ENCODE peak calls at places on chromosomes 5 and 9, in five cellular contexts. J is IMR-90, K is H1, S is HCT116, G is K562. H is an unnamed sample.
A peak's percentile ranks its signal among the peaks of the same experiment; 100 is the strongest.

GRCh38 chr5:59807806-59808205 is 85.7 kb downstream of the PDE4D start:
- DNase-seq in J (no peak), K (no peak), S (no peak), G (no peak), H (no peak)

GRCh38 chr9:112166176-112167140 is 8.6 kb downstream of the SUSD1 start:
- DNase-seq in J (peak; percentile 14), K (no peak), S (no peak), G (no peak), H (no peak)

GRCh38 chr9:125570246-125570645 is 136.8 kb downstream of the MAPKAP1 start:
- DNase-seq in J (no peak), K (no peak), S (no peak), G (no peak), H (no peak)

GRCh38 chr5:67010684-67011409 is 185.8 kb downstream of the CD180 start:
- DNase-seq in J (peak; percentile 94), K (no peak), S (no peak), G (no peak), H (peak; percentile 96)

GRCh38 chr9:76369583-76369982 is 24.6 kb downstream of the RFK start:
- DNase-seq in J (peak; percentile 50), K (no peak), S (no peak), G (no peak), H (peak; percentile 69)

GRCh38 chr5:166166071-166166470 is 2125.4 kb upstream of the WWC1 start:
- DNase-seq in J (no peak), K (no peak), S (no peak), G (no peak), H (no peak)

GRCh38 chr9:81132796-81133195 is 556.6 kb downstream of the TLE1 start:
- DNase-seq in J (peak; percentile 32), K (no peak), S (no peak), G (no peak), H (no peak)

GRCh38 chr5:174223355-174223754 is 177.8 kb downstream of the NSG2 start:
- DNase-seq in J (no peak), K (no peak), S (no peak), G (no peak), H (no peak)

GRCh38 chr5:134136771-134137170 is 22.3 kb downstream of the TCF7 start:
- DNase-seq in J (no peak), K (no peak), S (no peak), G (no peak), H (no peak)

GRCh38 chr9:79408200-79408599 is 163.6 kb upstream of the TLE4 start:
- DNase-seq in J (peak; percentile 8), K (no peak), S (no peak), G (no peak), H (no peak)

GRCh38 chr5:143521891-143522290 is 118.4 kb upstream of the NR3C1 start:
- DNase-seq in J (no peak), K (no peak), S (no peak), G (no peak), H (no peak)

GRCh38 chr9:104780796-104781395 is 17.0 kb downstream of the NIPSNAP3B start:
- DNase-seq in J (peak; percentile 32), K (no peak), S (peak; percentile 16), G (no peak), H (peak; percentile 29)

GRCh38 chr5:133947431-133947841 is 21.0 kb downstream of the C5orf15 start:
- DNase-seq in J (peak; percentile 73), K (no peak), S (no peak), G (no peak), H (peak; percentile 38)

GRCh38 chr5:72611111-72611724 is 104.0 kb upstream of the ZNF366 start:
- DNase-seq in J (peak; percentile 74), K (peak; percentile 39), S (peak; percentile 48), G (peak; percentile 58), H (peak; percentile 85)

GRCh38 chr9:111195779-111196178 is 134.2 kb downstream of the OR2K2 start:
- DNase-seq in J (no peak), K (no peak), S (no peak), G (no peak), H (no peak)

GRCh38 chr5:10756539-10756938 is 4.5 kb downstream of the DAP start:
- DNase-seq in J (peak; percentile 53), K (no peak), S (no peak), G (no peak), H (no peak)

GRCh38 chr9:108272350-108272899 is 583.4 kb downstream of the ACTL7B start:
- DNase-seq in J (peak; percentile 39), K (no peak), S (peak; percentile 38), G (peak; percentile 47), H (peak; percentile 29)

GRCh38 chr5:167947312-167947711 is 344.1 kb upstream of the WWC1 start:
- DNase-seq in J (peak; percentile 25), K (no peak), S (no peak), G (no peak), H (no peak)

GRCh38 chr5:150670275-150670960 is 9.4 kb downstream of the MYOZ3 start:
- DNase-seq in J (no peak), K (no peak), S (no peak), G (no peak), H (no peak)
- H3K9ac ChIP-seq in J (no peak overlapping the region), K (no peak overlapping the region), S (no peak overlapping the region), G (peak overlapping the region; percentile 61), H (no peak overlapping the region)

GRCh38 chr9:35105126-35105525 is 2.2 kb upstream of the STOML2 start:
- DNase-seq in J (no peak), K (no peak), S (no peak), G (no peak), H (no peak)

GRCh38 chr9:35103660-35104191 is 795 bp upstream of the STOML2 start:
- DNase-seq in J (no peak), K (no peak), S (no peak), G (no peak), H (no peak)

GRCh38 chr9:35102465-35102768 is 514 bp downstream of the STOML2 start:
- DNase-seq in J (peak; percentile 20), K (no peak), S (no peak), G (no peak), H (no peak)

GRCh38 chr9:35104586-35104985 is 1.7 kb upstream of the STOML2 start:
- DNase-seq in J (no peak), K (no peak), S (no peak), G (no peak), H (no peak)

GRCh38 chr9:35102769-35103659 is at the start of gene STOML2:
- DNase-seq in J (peak; percentile 96), K (peak; percentile 91), S (peak; percentile 93), G (peak; percentile 83), H (peak; percentile 96)
- TF ChIP-seq POLR2A in J (peak; percentile 92), K (peak; percentile 79), S (peak; percentile 70), G (peak; percentile 80), H (peak; percentile 88)

GRCh38 chr5:126438871-126439270 is 15.7 kb downstream of the GRAMD2B start:
- DNase-seq in J (peak; percentile 23), K (no peak), S (no peak), G (no peak), H (no peak)
- H3K4me2 ChIP-seq in J (no peak overlapping the region), K (no peak overlapping the region), S (no peak overlapping the region), G (no peak overlapping the region), H (no peak overlapping the region)

DNA sequence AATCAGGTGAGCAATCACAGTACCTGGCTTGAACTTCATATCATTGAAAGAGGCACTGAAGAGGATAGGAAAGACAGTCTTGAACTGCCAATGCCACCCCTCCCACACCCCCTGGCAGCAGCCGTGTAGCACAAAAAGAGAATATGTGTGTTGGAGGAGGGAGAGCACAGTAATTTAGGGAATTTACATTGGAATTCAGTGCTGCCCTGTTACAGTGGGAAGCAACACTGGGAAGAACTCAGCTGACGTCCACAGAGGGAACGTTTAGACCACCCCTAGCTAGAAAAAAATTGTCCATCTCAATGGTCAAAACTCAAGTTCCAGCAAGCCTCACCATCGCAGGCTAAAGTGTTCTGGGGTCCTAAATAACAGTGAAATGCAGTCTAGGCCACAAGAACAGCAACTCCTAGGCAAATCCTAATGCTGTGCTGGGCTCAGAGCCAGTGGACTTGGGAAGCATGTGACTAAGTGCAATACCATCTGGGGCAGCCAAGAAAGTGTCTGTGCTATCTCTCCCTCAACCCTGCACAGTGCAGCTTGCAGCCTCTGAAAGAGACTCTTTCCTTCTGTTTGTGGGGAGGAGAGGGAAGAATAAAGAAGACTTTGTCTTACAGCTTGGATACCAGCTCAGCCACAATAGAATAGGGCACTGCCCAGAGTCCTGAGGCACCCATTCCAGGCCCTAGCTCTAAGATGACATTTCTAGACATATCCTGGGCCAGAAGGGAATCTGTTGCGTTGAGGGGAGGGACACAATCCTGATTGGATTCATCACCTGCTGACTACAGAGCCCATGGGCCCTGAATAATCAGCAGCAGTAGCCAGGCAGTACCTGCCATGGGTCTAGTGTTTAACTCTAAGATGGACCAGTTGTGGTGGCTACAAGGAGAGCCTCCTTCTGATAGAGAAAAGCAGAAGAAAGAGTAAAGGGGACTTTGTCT is 62.1 kb upstream of the VLDLR start:
- DNase-seq in J (peak; percentile 95), K (no peak), S (no peak), G (no peak), H (no peak)
- H3K9ac ChIP-seq in J (peak overlapping the region; percentile 60), K (no peak overlapping the region), S (no peak overlapping the region), G (no peak overlapping the region), H (no peak overlapping the region)

GRCh38 chr9:129667378-129667777 is 1.9 kb downstream of the PRRX2 start:
- DNase-seq in J (no peak), K (no peak), S (no peak), G (no peak), H (no peak)

GRCh38 chr9:129669946-129670345 is 4.5 kb downstream of the PRRX2 start:
- DNase-seq in J (no peak), K (no peak), S (no peak), G (peak; percentile 18), H (no peak)

GRCh38 chr9:129671065-129671464 is 5.6 kb downstream of the PRRX2 start:
- DNase-seq in J (no peak), K (no peak), S (no peak), G (no peak), H (no peak)

GRCh38 chr9:129667850-129668249 is 2.4 kb downstream of the PRRX2 start:
- DNase-seq in J (no peak), K (no peak), S (no peak), G (peak; percentile 27), H (no peak)

DNA sequence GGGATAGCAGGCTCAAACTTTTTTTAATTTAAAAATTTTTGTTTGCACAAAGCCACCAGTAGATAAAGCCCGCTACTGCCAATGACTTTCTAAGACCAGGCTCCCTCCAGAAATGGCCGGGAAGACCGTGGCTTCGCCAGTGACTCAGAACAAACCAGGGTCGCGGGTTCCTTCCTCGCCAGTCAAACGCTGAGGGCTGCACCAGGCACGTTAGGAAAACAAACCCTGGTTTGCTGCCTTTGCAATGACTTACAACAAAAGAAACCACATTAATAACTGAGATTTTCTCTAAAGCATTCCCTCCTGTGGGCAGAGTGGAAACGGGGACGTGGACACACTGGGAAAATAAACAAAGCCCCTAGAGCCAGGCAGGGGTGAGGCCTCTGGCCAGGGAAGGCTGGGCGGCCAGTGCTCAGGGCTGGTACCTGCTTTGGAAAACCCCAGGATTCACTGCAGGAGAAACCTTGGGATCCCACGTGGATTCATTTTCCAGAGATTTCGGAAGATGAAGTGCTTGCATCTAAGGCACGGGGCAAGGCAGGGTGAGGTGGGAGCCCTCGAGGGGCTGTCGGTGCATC is 3.8 kb downstream of the PRRX2 start:
- DNase-seq in J (peak; percentile 91), K (no peak), S (no peak), G (peak; percentile 28), H (peak; percentile 16)
- TF ChIP-seq POLR2A in J (peak; percentile 48), K (no peak), S (no peak), G (no peak), H (no peak)

DNA sequence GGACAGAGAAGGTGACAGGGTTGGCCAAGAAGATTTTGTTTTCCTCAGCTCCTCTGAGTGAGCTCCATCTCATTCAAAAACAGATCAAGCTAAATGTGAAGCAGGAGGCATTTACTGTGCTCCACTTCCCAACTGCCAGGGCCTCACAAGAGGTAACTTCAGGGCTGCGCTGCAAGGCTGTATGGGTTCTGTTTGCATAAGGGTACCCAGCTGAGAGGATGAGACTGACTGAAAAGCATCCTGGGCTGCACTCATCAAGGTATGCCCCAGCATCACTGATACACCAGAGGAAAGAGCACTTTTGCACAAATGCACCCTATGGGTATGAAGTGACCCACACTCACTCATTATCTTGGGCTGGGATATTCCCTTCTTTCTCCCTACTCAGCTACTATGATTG is 316.2 kb upstream of the HAPLN1 start:
- DNase-seq in J (no peak), K (peak; percentile 7), S (no peak), G (no peak), H (no peak)
- H3K4me2 ChIP-seq in J (no peak overlapping the region), K (no peak overlapping the region), S (no peak overlapping the region), G (no peak overlapping the region), H (no peak overlapping the region)